ENCODE peak calls at places on chromosome 21, in nine cellular contexts. G, E, M, W, F, I, K, D and A are unnamed samples.

GRCh38 chr21:45828580-45829565 is 152.7 kb upstream of the COL6A1 start:
- DNase-seq in E (no peak), M (no peak), D (no peak), W (no peak), I (no peak), F (no peak), K (no peak), G (no peak), A (no peak)

GRCh38 chr21:45976666-45977335 is 4.8 kb upstream of the COL6A1 start:
- DNase-seq in D (peak; percentile 62), K (no peak), I (no peak), F (peak; percentile 10), G (no peak), M (no peak), E (no peak), W (peak; percentile 33), A (no peak)

GRCh38 chr21:25964009-25964408 is 206.6 kb downstream of the APP start:
- DNase-seq in E (no peak), W (no peak), K (no peak), F (no peak), G (no peak), I (no peak), M (peak; percentile 93), D (no peak), A (no peak)

GRCh38 chr21:30942192-30942591 is 60.8 kb upstream of the KRTAP11-1 start:
- DNase-seq in K (no peak), G (no peak), W (no peak), F (no peak), E (no peak), M (no peak), D (no peak), I (no peak), A (no peak)

GRCh38 chr21:46634966-46635323 is 529 bp upstream of the PRMT2 start:
- DNase-seq in F (no peak), M (peak; percentile 89), I (peak; percentile 81), W (no peak), E (no peak), K (no peak), G (no peak), D (peak; percentile 85), A (peak; percentile 77)

GRCh38 chr21:45818904-45819285 is 162.7 kb upstream of the COL6A1 start:
- DNase-seq in K (no peak), F (no peak), G (no peak), I (peak; percentile 72), E (peak; percentile 87), W (no peak), D (no peak), M (no peak), A (no peak)

GRCh38 chr21:35737899-35738341 is 322.4 kb downstream of the SETD4 start:
- DNase-seq in I (peak; percentile 67), E (no peak), F (no peak), D (no peak), M (no peak), K (no peak), W (no peak), G (no peak), A (peak; percentile 32)

GRCh38 chr21:17732306-17732705 is 86.8 kb downstream of the C21orf91 start:
- DNase-seq in E (no peak), F (no peak), W (no peak), K (no peak), G (no peak), M (peak; percentile 62), I (no peak), D (no peak), A (no peak)

GRCh38 chr21:41410361-41410760 is 15.7 kb upstream of the MX1 start:
- DNase-seq in W (no peak), D (no peak), F (no peak), M (no peak), G (no peak), K (no peak), I (no peak), E (no peak), A (no peak)

GRCh38 chr21:28745131-28746055 is 247.3 kb downstream of the LTN1 start:
- DNase-seq in D (peak; percentile 73), M (peak; percentile 85), F (peak; percentile 78), G (peak; percentile 50), K (peak; percentile 84), I (peak; percentile 84), E (peak; percentile 84), W (peak; percentile 76), A (peak; percentile 66)

GRCh38 chr21:46509760-46510159 is 51.1 kb downstream of the DIP2A start:
- DNase-seq in F (peak; percentile 49), D (no peak), K (no peak), I (no peak), E (no peak), G (no peak), M (peak; percentile 56), W (no peak), A (no peak)

GRCh38 chr21:43935711-43936110 is 70.7 kb downstream of the AGPAT3 start:
- DNase-seq in D (no peak), E (no peak), W (no peak), I (no peak), F (no peak), G (no peak), M (no peak), K (no peak), A (no peak)